ENCODE peak calls at places on chromosomes 13 and 19, in eight cellular contexts. H, R, T, V, K, F, N and D are unnamed samples.
A peak's percentile ranks its signal among the peaks of the same experiment; 100 is the strongest.

GRCh38 chr13:34462843-34463242 is 479.2 kb upstream of the NBEA start:
- DNase-seq in H (peak; percentile 9), F (peak; percentile 29), T (peak; percentile 22), N (no peak), K (no peak), R (no peak), V (no peak), D (no peak)

GRCh38 chr19:17872251-17873001 is 681 bp downstream of the SLC5A5 start:
- DNase-seq in N (no peak), H (no peak), K (no peak), T (no peak), V (no peak), F (no peak), R (no peak), D (no peak)

GRCh38 chr13:86960876-86961275 is 710.3 kb upstream of the SLITRK5 start:
- DNase-seq in F (no peak), K (no peak), H (no peak), T (peak; percentile 33), V (no peak), R (no peak), N (no peak), D (no peak)

GRCh38 chr13:46182491-46182877 is 507 bp upstream of the LCP1 start:
- DNase-seq in R (no peak), N (no peak), H (no peak), K (no peak), T (no peak), F (no peak), V (no peak), D (no peak)

GRCh38 chr19:53504903-53505302 is 33.0 kb upstream of the ZNF331 start:
- DNase-seq in V (no peak), H (no peak), F (no peak), K (peak; percentile 62), N (no peak), T (no peak), R (no peak), D (no peak)

GRCh38 chr19:5018224-5019015 is 49.5 kb downstream of the KDM4B start:
- DNase-seq in F (no peak), R (no peak), V (no peak), H (no peak), T (peak; percentile 65), K (no peak), N (no peak), D (no peak)

GRCh38 chr19:50046649-50047503 is 21.1 kb downstream of the ZNF473 start:
- DNase-seq in K (peak; percentile 39), F (peak; percentile 29), V (peak; percentile 26), R (no peak), T (peak; percentile 18), H (peak; percentile 60), N (peak; percentile 73), D (peak; percentile 80)

GRCh38 chr13:44309771-44310767 is 63.6 kb upstream of the SERP2 start:
- DNase-seq in F (peak; percentile 86), K (no peak), V (no peak), T (no peak), H (no peak), N (no peak), R (no peak), D (no peak)

GRCh38 chr19:13984875-13985741 is 21.0 kb downstream of the RFX1 start:
- DNase-seq in F (no peak), N (no peak), V (no peak), T (no peak), K (no peak), H (no peak), R (no peak), D (peak; percentile 84)

GRCh38 chr19:13985771-13986347 is 20.3 kb downstream of the RFX1 start:
- DNase-seq in V (no peak), H (no peak), N (no peak), R (no peak), F (no peak), K (no peak), T (no peak), D (no peak)

GRCh38 chr19:13987101-13987890 is 18.8 kb downstream of the RFX1 start:
- DNase-seq in N (no peak), T (no peak), F (peak; percentile 45), K (no peak), V (no peak), R (no peak), H (peak; percentile 67), D (peak; percentile 77)

GRCh38 chr19:13984186-13984585 is 21.9 kb downstream of the RFX1 start:
- DNase-seq in F (no peak), K (no peak), H (no peak), R (no peak), T (no peak), V (no peak), N (no peak), D (no peak)

GRCh38 chr19:13986348-13986904 is 19.7 kb downstream of the RFX1 start:
- DNase-seq in F (peak; percentile 82), R (no peak), K (peak; percentile 74), H (peak; percentile 77), N (peak; percentile 92), V (peak; percentile 64), T (peak; percentile 72), D (peak; percentile 76)
- TF ChIP-seq POLR2A in F (no peak), R (no peak), K (no peak), H (no peak), N (peak; percentile 36), V (no peak), T (no peak), D (peak; percentile 7)

DNA sequence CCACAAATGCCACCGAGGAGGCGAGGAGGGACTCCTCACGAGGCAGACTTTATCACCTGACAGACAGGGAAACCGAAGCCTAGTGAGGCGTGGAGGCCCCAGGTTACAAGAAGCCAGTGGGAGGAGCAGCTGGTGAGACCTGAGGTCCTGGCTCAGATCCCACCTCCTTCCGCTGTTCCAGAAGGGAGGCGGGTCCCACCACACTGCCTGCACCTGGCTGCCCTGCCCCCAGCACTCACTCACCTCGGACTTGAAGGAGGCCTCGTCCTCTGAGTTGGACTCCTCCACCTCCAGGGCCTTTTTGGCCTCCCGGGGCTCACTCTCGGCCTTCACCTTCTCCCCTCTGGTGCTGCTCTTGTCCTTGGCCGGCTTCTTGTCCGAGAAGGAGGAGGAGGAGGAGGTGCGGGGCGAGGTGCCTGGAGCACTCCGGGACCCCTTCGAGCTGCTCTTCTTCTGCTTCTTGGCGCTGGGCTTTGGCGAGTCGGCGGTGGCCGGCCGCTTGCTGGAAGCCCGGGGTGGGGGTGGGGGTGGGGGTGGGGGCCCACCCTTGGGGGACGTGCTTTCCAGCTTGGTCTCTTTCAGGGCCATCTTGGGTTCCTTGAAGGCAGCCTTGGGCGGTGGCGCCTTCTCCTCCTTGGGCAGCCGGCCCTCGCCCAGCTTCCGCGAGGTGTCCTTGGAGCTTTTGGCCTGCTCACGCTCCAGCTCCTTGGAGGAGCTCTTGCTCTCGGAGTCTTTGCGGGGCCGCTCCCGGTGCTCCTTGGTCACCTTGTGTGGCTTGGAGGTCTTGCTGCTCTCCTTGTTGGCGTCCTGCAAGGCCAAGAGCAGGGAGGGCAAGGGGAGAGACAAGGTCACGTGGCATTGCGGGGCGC is 57.7 kb downstream of the MLLT1 start:
- DNase-seq in F (peak; percentile 44), N (no peak), K (no peak), V (no peak), R (no peak), H (no peak), T (no peak), D (peak; percentile 58)
- H3K4me1 ChIP-seq in F (peaks cover 74% of the 10 kb centered on the region), N (peaks cover 61% of the 10 kb centered on the region), K (peaks cover 17% of the 10 kb centered on the region), V (no peaks in the 10 kb centered on the region), R (peaks cover 3% of the 10 kb centered on the region), H (peaks cover 39% of the 10 kb centered on the region), T (peaks cover 16% of the 10 kb centered on the region), D (peaks cover 57% of the 10 kb centered on the region)

GRCh38 chr19:54668353-54668752 is 5.6 kb downstream of the LILRB4 start:
- DNase-seq in F (no peak), T (no peak), N (no peak), R (no peak), K (no peak), H (no peak), V (no peak), D (no peak)

GRCh38 chr19:54677217-54677616 is 14.4 kb downstream of the LILRB4 start:
- DNase-seq in R (no peak), V (no peak), N (no peak), H (no peak), F (no peak), K (no peak), T (no peak), D (no peak)

GRCh38 chr19:54673222-54673621 is 10.4 kb downstream of the LILRB4 start:
- DNase-seq in T (no peak), V (no peak), F (no peak), R (no peak), K (no peak), N (no peak), H (peak; percentile 15), D (no peak)

GRCh38 chr19:54670576-54671347 is 8.0 kb downstream of the LILRB4 start:
- DNase-seq in T (no peak), H (no peak), K (no peak), V (no peak), N (no peak), F (no peak), R (no peak), D (no peak)

DNA sequence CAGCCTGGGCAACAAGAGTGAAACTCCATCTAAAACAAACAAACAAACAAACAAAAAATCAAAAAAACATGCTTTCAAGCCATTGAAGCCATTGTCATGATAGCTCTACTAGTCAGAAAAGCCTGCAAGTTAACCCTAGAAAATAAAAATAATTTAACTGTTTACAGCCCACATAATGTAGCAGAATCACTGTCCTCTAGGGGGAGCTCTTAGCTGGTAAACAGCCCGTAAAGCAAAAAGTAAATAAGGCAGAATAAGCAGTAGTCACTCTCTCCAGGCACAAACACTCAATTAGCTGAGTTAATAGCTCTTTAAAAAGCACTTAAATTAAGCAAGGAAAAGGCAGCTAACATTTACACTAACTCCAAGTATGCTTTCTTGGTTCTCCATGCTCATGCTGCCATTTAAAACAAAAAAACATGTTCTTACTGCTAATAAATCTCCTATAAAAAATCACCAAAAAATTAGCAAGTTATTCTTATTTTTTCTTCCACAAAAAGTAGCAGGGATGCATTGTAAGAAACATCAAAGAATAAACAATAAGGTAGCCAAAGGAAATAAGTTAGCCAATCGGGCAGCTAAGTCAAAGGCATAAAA is 11.3 kb downstream of the LILRB4 start:
- DNase-seq in F (no peak), H (no peak), K (no peak), N (no peak), R (no peak), V (no peak), T (no peak), D (no peak)
- TF ChIP-seq CTCF in F (no peak), H (peak; percentile 72), K (peak; percentile 16), N (peak; percentile 44), R (no peak), V (peak; percentile 44), T (peak; percentile 29), D (no peak)

GRCh38 chr19:48330012-48330681 is 4.8 kb downstream of the EMP3 start:
- DNase-seq in H (peak; percentile 87), K (peak; percentile 54), F (peak; percentile 86), N (peak; percentile 83), V (peak; percentile 28), T (no peak), R (peak; percentile 91), D (peak; percentile 86)

GRCh38 chr19:48329167-48329891 is 4.0 kb downstream of the EMP3 start:
- DNase-seq in N (no peak), T (peak; percentile 59), V (no peak), F (no peak), K (no peak), R (no peak), H (peak; percentile 42), D (no peak)

GRCh38 chr19:48333467-48334384 is 8.4 kb downstream of the EMP3 start:
- DNase-seq in T (peak; percentile 91), K (peak; percentile 88), F (peak; percentile 95), H (peak; percentile 92), R (peak; percentile 87), N (peak; percentile 92), V (peak; percentile 82), D (peak; percentile 96)

GRCh38 chr19:48332351-48332661 is 7.0 kb downstream of the EMP3 start:
- DNase-seq in F (no peak), V (no peak), T (no peak), R (no peak), N (no peak), K (no peak), H (no peak), D (no peak)

DNA sequence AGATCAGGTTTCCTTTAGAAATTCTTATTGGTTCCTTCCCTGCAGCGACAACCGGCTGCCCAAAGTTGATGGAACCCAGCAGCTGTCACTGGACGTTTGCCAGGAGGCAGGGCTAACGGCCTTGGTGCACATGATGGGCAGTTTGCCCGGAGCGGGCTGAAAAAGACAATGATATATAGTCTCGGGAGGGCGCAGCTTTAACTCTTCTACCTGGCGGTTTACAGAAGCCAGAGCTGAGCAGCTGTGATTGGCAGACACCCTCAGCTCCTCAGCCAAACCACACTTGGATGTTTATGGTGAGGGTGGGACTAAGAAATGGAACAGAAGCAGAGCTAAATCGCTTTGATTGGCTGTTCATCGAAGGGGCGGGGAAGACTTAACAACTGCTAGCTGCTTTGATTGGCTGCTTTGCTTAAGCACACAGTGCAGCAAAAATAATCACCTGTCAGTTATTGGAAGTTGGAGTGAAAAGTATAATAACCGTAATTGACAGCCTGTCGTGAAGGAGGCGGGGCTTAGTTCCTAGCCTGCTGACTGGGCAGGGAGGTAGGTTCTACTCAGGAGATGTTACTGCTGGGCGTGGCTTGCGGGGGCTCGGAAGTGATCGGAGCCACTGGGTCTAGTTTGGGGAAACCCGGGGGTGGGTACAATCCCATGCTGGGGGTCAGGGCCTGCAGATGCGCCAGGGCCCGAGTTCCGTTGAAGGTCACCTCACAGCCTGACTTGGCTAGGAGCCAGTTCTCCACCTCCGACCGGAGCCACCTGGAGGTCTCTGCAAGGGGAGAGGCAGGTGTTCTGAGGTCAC is 7.5 kb downstream of the EMP3 start:
- DNase-seq in K (peak; percentile 94), H (peak; percentile 94), F (peak; percentile 93), V (peak; percentile 85), R (peak; percentile 89), N (peak; percentile 93), T (peak; percentile 98), D (peak; percentile 97)
- TF ChIP-seq POLR2A in K (peak; percentile 39), H (no peak), F (no peak), V (no peak), R (no peak), N (no peak), T (peak; percentile 15), D (peak; percentile 77)